ENCODE peak calls at places on chromosomes 1 and 21, in nine cellular contexts. G is glutamatergic neuron; X is stimulated activated CD4-positive, alpha-beta T cell treated with anti-CD3 and anti-CD28 coated beads, Interleukin-12 subunit alpha, Interleukin-12 subunit beta, amount 100 ng/mL, for 4 hours; L is ELR; O is left lung; Q is brain microvascular endothelial cell; D is left kidney; M is Right ventricle myocardium superior; F is HuH-7.5. P is an unnamed sample.

GRCh38 chr1:210792703-210793102 is 341.2 kb downstream of the KCNH1 start:
- DNase-seq in G (no peak), X (no peak), L (peak), O (no peak), Q (peak), D (no peak), M (no peak), F (no peak), P (peak)

GRCh38 chr1:31529999-31530705 is 46.2 kb upstream of the TINAGL1 start:
- DNase-seq in G (no peak), X (no peak), L (peak), O (no peak), Q (no peak), D (no peak), M (no peak), F (no peak), P (no peak)

GRCh38 chr1:183543619-183544204 is 46.5 kb downstream of the NCF2 start:
- DNase-seq in G (no peak), X (no peak), L (peak), O (no peak), Q (peak), D (peak), M (no peak), F (peak), P (peak)

GRCh38 chr1:100353988-100354387 is 1.7 kb downstream of the CDC14A start:
- DNase-seq in G (no peak), X (no peak), L (peak), O (no peak), Q (peak), D (peak), M (no peak), F (peak), P (peak)

GRCh38 chr1:206672844-206673758 is 11.6 kb upstream of the MAPKAPK2 start:
- DNase-seq in G (no peak), X (no peak), L (peak), O (no peak), Q (peak), D (peak), M (no peak), F (no peak), P (no peak)

GRCh38 chr1:167428418-167428817 is 89.9 kb downstream of the CD247 start:
- DNase-seq in G (no peak), X (no peak), L (peak), O (no peak), Q (no peak), D (peak), M (no peak), F (no peak), P (no peak)

GRCh38 chr1:222754386-222755139 is 17.6 kb downstream of the FAM177B start:
- DNase-seq in G (no peak), X (no peak), L (peak), O (no peak), Q (peak), D (peak), M (peak), F (no peak), P (no peak)

GRCh38 chr1:117600966-117601365 is 4.9 kb upstream of the TENT5C start:
- DNase-seq in G (no peak), X (no peak), L (no peak), O (no peak), Q (peak), D (no peak), M (peak), F (no peak), P (no peak)

GRCh38 chr1:54153548-54154439 is 994 bp upstream of the CDCP2 start:
- DNase-seq in G (peak), X (no peak), L (peak), O (no peak), Q (peak), D (peak), M (peak), F (peak), P (peak)

GRCh38 chr1:206805357-206805756 is 33.1 kb upstream of the IL10 start:
- DNase-seq in G (no peak), X (no peak), L (no peak), O (no peak), Q (no peak), D (no peak), M (no peak), F (no peak), P (no peak)

GRCh38 chr1:84171471-84171870 is 27.4 kb downstream of the PRKACB start:
- DNase-seq in G (no peak), X (no peak), L (no peak), O (no peak), Q (no peak), D (no peak), M (no peak), F (no peak), P (no peak)

GRCh38 chr21:33266784-33267135 is 593 bp downstream of the IL10RB start:
- DNase-seq in G (no peak), X (peak), L (peak), O (no peak), Q (no peak), D (no peak), M (no peak), F (no peak), P (no peak)

GRCh38 chr1:160836561-160836960 is 26.1 kb downstream of the CD244 start:
- DNase-seq in G (no peak), X (no peak), L (no peak), O (no peak), Q (no peak), D (no peak), M (no peak), F (no peak), P (no peak)

GRCh38 chr1:63730211-63730610 is 43.6 kb upstream of the ROR1 start:
- DNase-seq in G (no peak), X (no peak), L (peak), O (no peak), Q (no peak), D (peak), M (no peak), F (no peak), P (peak)

GRCh38 chr1:174874337-174875053 is 125.3 kb upstream of the CACYBP start:
- DNase-seq in G (no peak), X (no peak), L (no peak), O (no peak), Q (no peak), D (peak), M (no peak), F (no peak), P (peak)

GRCh38 chr1:29393451-29393826 is 157.1 kb downstream of the PTPRU start:
- DNase-seq in G (no peak), X (no peak), L (no peak), O (no peak), Q (no peak), D (no peak), M (no peak), F (no peak), P (no peak)

GRCh38 chr1:209319057-209319432 is 264.5 kb upstream of the CAMK1G start:
- DNase-seq in G (no peak), X (no peak), L (no peak), O (no peak), Q (no peak), D (no peak), M (no peak), F (no peak), P (no peak)

GRCh38 chr21:31476551-31477120 is 132.6 kb upstream of the TIAM1 start:
- DNase-seq in G (no peak), X (no peak), L (peak), O (no peak), Q (no peak), D (peak), M (no peak), F (no peak), P (peak)

GRCh38 chr1:116483481-116484309 is 87.1 kb downstream of the CD58 start:
- DNase-seq in G (no peak), X (no peak), L (no peak), O (no peak), Q (no peak), D (no peak), M (peak), F (no peak), P (no peak)

GRCh38 chr1:203188686-203189232 is 2.3 kb upstream of the CHI3L1 start:
- DNase-seq in G (no peak), X (no peak), L (no peak), O (no peak), Q (no peak), D (no peak), M (no peak), F (no peak), P (no peak)

GRCh38 chr1:205805082-205805711 is 7.8 kb downstream of the SLC41A1 start:
- DNase-seq in G (no peak), X (peak), L (no peak), O (no peak), Q (no peak), D (no peak), M (no peak), F (no peak), P (no peak)

GRCh38 chr1:88982055-88982454 is 10.4 kb downstream of the KYAT3 start:
- DNase-seq in G (no peak), X (no peak), L (peak), O (no peak), Q (peak), D (no peak), M (no peak), F (no peak), P (no peak)

P was measured in mesendoderm.